ENCODE peak calls at places on chromosomes 2 and 18, in seven cellular contexts. S is colonic mucosa, D is fibroblast of pulmonary artery, E is heart left ventricle, J is brain microvascular endothelial cell, G is AG09309, I is HL-60. O is an unnamed sample.

GRCh38 chr2:218072002-218072401 is 2.9 kb downstream of the RUFY4 start:
- DNase-seq in G (no peak), E (no peak), J (no peak), I (no peak), S (no peak), D (no peak), O (no peak)

GRCh38 chr2:152031747-152032146 is 67.1 kb downstream of the CACNB4 start:
- DNase-seq in I (no peak), E (no peak), D (no peak), J (no peak), S (no peak), G (no peak), O (no peak)

GRCh38 chr18:8705280-8705940 is at the start of gene MTCL1:
- DNase-seq in G (no peak), I (peak; percentile 4), E (peak; percentile 36), D (peak; percentile 45), J (peak; percentile 27), S (no peak), O (peak; percentile 73)

GRCh38 chr2:70613510-70613909 is 59.9 kb upstream of the TGFA start:
- DNase-seq in S (no peak), E (no peak), D (no peak), G (no peak), I (no peak), J (no peak), O (peak; percentile 24)

GRCh38 chr2:120528693-120529076 is 182.7 kb downstream of the INHBB start:
- DNase-seq in G (no peak), I (no peak), E (peak; percentile 6), D (no peak), S (no peak), J (no peak), O (no peak)

GRCh38 chr2:159083601-159084000 is 115.2 kb downstream of the TANC1 start:
- DNase-seq in S (no peak), E (no peak), D (peak; percentile 61), I (no peak), J (no peak), G (no peak), O (no peak)

GRCh38 chr2:186841940-186842339 is 7.0 kb downstream of the ZSWIM2 start:
- DNase-seq in E (no peak), S (no peak), I (no peak), J (no peak), G (no peak), D (peak; percentile 48), O (no peak)

GRCh38 chr2:71602581-71602980 is 149.2 kb downstream of the DYSF start:
- DNase-seq in J (no peak), S (no peak), G (no peak), D (no peak), I (no peak), E (no peak), O (no peak)

GRCh38 chr2:96637385-96638143 is 548 bp downstream of the KANSL3 start:
- DNase-seq in J (peak; percentile 93), G (peak; percentile 78), E (peak; percentile 94), I (peak; percentile 72), S (peak; percentile 89), D (peak; percentile 88), O (peak; percentile 80)

GRCh38 chr2:224513991-224514390 is 71.2 kb downstream of the CUL3 start:
- DNase-seq in S (no peak), D (peak; percentile 22), E (no peak), G (no peak), J (no peak), I (no peak), O (no peak)

GRCh38 chr2:15667579-15668556 is 76.2 kb downstream of the DDX1 start:
- DNase-seq in E (no peak), D (peak; percentile 74), I (no peak), S (no peak), G (no peak), J (no peak), O (no peak)
- H3K4me3 ChIP-seq in E (no peak overlapping the region), D (no peak overlapping the region), I (no peak overlapping the region), S (no peak overlapping the region), G (no peak overlapping the region), J (no peak overlapping the region), O (no peak overlapping the region)

GRCh38 chr2:229718057-229718456 is 3.7 kb upstream of the DNER start:
- DNase-seq in I (no peak), D (no peak), G (no peak), J (no peak), S (no peak), E (no peak), O (no peak)

GRCh38 chr2:229714080-229714735 is at the start of gene DNER:
- DNase-seq in E (no peak), I (no peak), G (no peak), J (no peak), D (no peak), S (peak; percentile 38), O (peak; percentile 30)

GRCh38 chr2:229714736-229715541 is 584 bp upstream of the DNER start:
- DNase-seq in J (peak; percentile 55), G (no peak), S (peak; percentile 33), E (peak; percentile 50), I (no peak), D (peak; percentile 72), O (peak; percentile 71)

GRCh38 chr2:229713371-229714079 is 830 bp downstream of the DNER start:
- DNase-seq in D (no peak), S (no peak), E (no peak), J (no peak), G (no peak), I (no peak), O (peak; percentile 16)

DNA sequence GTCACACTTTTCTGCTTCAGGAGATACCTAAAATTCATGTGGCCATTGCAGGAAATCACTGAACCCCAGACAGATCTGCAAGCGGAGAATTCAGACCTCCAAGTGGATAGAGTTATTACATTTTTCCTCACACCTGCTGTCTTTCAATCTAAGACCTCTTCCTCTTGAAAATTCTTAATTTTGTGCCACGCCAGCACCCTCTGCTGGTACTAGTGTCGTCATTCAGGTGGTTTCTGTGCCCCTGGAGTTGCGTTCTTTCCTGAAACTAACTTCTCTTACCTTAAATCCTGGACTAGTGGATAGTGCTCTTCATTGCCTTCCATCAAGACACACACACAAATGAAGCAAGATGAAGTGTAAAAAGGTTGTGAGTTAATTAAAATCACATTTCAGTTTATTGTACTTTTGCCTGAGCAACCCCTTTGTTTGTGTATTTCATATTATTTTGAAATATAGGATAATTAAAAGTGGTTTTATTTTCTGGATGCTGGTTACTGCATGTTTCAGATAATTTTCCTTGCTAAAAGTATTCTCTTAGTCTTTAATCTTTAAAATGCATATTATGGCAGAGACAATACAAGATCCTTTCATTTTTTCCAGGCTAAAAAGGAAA is 1.6 kb upstream of the DNER start:
- DNase-seq in J (no peak), D (peak; percentile 27), S (peak; percentile 27), E (no peak), I (no peak), G (no peak), O (peak; percentile 67)
- TF ChIP-seq CTCF in J (peak; percentile 67), D (peak; percentile 50), S (peak; percentile 16), E (no peak), I (peak; percentile 36), G (peak; percentile 36), O (peak; percentile 78)

GRCh38 chr2:241844066-241844728 is 14.5 kb downstream of the PDCD1 start:
- DNase-seq in I (peak; percentile 62), S (peak; percentile 78), J (no peak), E (peak; percentile 84), D (peak; percentile 40), G (no peak), O (peak; percentile 16)
- H3K4me3 ChIP-seq in I (no peak overlapping the region), S (peak overlapping the region; percentile 30), J (peak overlapping the region; percentile 34), E (peak overlapping the region; percentile 34), D (peak overlapping the region; percentile 28), G (peak overlapping the region; percentile 26), O (no peak overlapping the region)

DNA sequence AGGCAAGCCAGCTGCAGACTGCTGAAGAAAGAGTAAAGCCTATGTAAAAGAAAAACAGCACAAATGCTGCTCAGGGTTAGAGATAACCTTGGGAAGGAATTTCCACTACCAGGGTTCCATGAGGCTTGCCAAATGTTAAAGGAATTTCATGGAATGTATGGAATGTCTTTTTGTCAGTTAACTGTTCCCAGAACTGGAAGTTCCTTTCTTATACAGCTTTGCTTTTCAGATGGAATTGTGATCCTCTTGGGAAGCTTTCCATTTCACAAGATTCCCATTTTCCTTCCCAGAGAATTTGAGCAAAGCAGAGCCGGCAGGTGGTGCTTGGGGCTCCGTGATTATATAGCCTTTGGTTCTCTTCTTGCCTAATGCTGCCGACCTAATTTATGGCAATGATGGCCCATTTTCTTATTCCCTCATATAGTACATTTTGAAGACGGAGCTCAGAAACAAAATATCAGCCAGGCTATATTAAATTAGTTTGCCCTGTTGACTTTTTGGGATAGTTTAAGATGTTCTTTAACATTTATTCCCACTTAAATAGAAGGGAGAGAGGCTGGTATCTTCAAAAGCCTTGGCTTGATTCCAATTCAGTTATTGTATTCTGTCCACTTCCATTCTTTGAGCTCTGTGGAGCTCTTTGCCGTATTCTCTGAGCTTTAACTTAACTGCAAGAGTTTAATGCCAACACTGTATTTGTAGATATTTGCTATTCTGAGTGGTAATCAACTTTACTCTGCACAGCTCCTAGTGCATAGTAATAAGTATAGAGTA is 162.3 kb downstream of the PHLPP1 start:
- DNase-seq in I (no peak), E (no peak), D (peak; percentile 88), S (no peak), G (peak; percentile 28), J (peak; percentile 25), O (no peak)
- TF ChIP-seq CTCF in I (no peak), E (peak; percentile 27), D (peak; percentile 22), S (no peak), G (no peak), J (peak; percentile 40), O (no peak)